ENCODE peak calls at places on chromosome X, in five cellular contexts. L is body of pancreas, Q is neural crest cell, W is hepatocyte, U is epithelial cell of esophagus. T is an unnamed sample.
A peak's percentile ranks its signal among the peaks of the same experiment; 100 is the strongest.

GRCh38 chrX:41258281-41258680 is 75.7 kb upstream of the DDX3X start:
- DNase-seq in Q (no peak), W (no peak), U (no peak), L (no peak), T (no peak)

GRCh38 chrX:129996120-129996519 is 13.7 kb downstream of the BCORL1 start:
- DNase-seq in U (peak; percentile 16), L (no peak), Q (no peak), W (no peak), T (peak; percentile 47)

GRCh38 chrX:15947648-15948317 is 93.2 kb upstream of the AP1S2 start:
- DNase-seq in L (no peak), W (peak; percentile 27), U (peak; percentile 73), Q (no peak), T (no peak)

GRCh38 chrX:115560211-115560977 is 580 bp upstream of the PLS3 start:
- DNase-seq in W (peak; percentile 79), U (peak; percentile 85), Q (no peak), L (peak; percentile 34), T (no peak)

GRCh38 chrX:13428055-13428786 is 108.4 kb upstream of the ATXN3L start:
- DNase-seq in L (no peak), W (peak; percentile 11), U (peak; percentile 88), Q (no peak), T (no peak)

GRCh38 chrX:14963447-14964236 is 90.4 kb downstream of the MOSPD2 start:
- DNase-seq in Q (no peak), L (no peak), W (no peak), U (peak; percentile 26), T (no peak)

GRCh38 chrX:45622538-45622937 is 421.9 kb upstream of the DIPK2B start:
- DNase-seq in L (no peak), W (no peak), Q (no peak), U (peak; percentile 69), T (peak; percentile 47)

GRCh38 chrX:30892591-30892990 is 3.5 kb upstream of the TAB3 start:
- DNase-seq in Q (no peak), W (peak; percentile 24), U (peak; percentile 88), L (peak; percentile 13), T (no peak)

GRCh38 chrX:110153900-110154299 is 151.0 kb downstream of the TMEM164 start:
- DNase-seq in Q (no peak), U (no peak), L (no peak), W (no peak), T (no peak)
- TF ChIP-seq CTCF in Q (no peak), U (no peak), L (no peak), W (no peak), T (no peak)

GRCh38 chrX:119687661-119688413 is 5.1 kb downstream of the SEPTIN6 start:
- DNase-seq in Q (no peak), U (no peak), L (no peak), W (no peak), T (no peak)
- TF ChIP-seq CTCF in Q (no peak), U (no peak), L (no peak), W (no peak), T (no peak)

GRCh38 chrX:122703762-122704161 is 480.3 kb upstream of the GRIA3 start:
- DNase-seq in L (no peak), U (peak; percentile 21), Q (no peak), W (no peak), T (no peak)
- TF ChIP-seq CTCF in L (no peak), U (peak; percentile 30), Q (no peak), W (no peak), T (peak; percentile 45)

GRCh38 chrX:80285131-80285773 is 135.0 kb upstream of the TENT5D start:
- DNase-seq in L (peak; percentile 18), W (peak; percentile 63), Q (peak; percentile 25), U (peak; percentile 45), T (no peak)
- TF ChIP-seq CTCF in L (no peak), W (peak; percentile 56), Q (peak; percentile 66), U (peak; percentile 61), T (peak; percentile 31)

DNA sequence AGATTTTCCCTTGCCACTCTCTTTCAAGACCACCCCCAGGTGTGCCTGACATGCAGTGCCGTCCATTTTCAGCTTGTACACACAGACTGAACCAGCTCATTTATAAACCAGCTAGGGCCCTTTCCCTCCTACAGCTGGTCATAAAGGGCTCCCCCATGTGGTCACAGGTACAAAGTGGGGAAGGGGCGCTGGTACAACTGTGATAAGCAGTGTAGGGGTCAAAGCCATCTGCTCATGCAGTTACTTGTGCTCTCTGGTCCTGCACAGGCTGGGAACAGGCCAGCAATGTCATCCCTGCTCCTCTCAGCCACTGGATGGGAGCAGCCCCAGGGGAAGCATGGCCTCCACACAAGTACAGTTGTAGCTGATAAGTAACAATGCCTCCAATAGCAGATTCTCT is 20.6 kb downstream of the GABRQ start:
- DNase-seq in W (no peak), U (no peak), L (no peak), Q (no peak), T (no peak)
- TF ChIP-seq CTCF in W (no peak), U (no peak), L (no peak), Q (no peak), T (no peak)

GRCh38 chrX:154710309-154710708 is 40.6 kb downstream of the GAB3 start:
- DNase-seq in Q (no peak), U (no peak), L (no peak), W (no peak), T (no peak)
- TF ChIP-seq CTCF in Q (no peak), U (no peak), L (no peak), W (no peak), T (no peak)

DNA sequence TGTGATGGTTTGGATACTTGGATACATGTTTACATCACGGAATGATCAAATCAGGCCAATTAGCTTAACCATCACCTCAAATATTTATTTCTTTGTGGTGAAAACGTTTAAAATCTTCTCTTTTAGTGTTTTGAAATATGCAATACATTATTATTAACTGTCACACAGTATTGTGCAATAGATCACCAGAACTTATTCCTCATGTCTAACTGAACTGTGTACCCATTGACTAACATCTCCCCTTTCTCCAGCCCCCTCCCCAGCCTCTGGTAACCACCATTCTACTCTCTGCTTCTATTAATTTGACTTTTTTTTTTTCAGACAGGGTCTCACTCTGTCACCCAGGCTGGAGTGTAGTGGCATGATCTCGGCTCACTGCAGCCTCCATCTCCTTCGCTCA is 471.9 kb downstream of the BCOR start:
- DNase-seq in W (no peak), Q (no peak), L (no peak), U (no peak), T (no peak)
- TF ChIP-seq CTCF in W (no peak), Q (no peak), L (no peak), U (no peak), T (no peak)

T was measured in AG09319.